ENCODE peak calls at places on chromosome 5, in nine cellular contexts. D is dorsolateral prefrontal cortex, P is BE2C, S is Peyer's patch, E is cardiac fibroblast, V is astrocyte of the spinal cord, Y is OCI-LY7, R is lower leg skin, B is fibroblast of mammary gland. Q is an unnamed sample.

GRCh38 chr5:109812698-109813097 is 123.0 kb downstream of the MAN2A1 start:
- DNase-seq in S (no peak), Y (no peak), B (no peak), P (no peak), V (no peak), D (no peak), E (no peak), R (no peak), Q (no peak)

GRCh38 chr5:131264453-131265200 is 774 bp downstream of the CDC42SE2 start:
- DNase-seq in Y (peak), D (peak), V (peak), P (peak), E (peak), R (no peak), S (peak), B (no peak), Q (peak)

GRCh38 chr5:155290937-155291336 is 277.4 kb downstream of the KIF4B start:
- DNase-seq in D (no peak), P (no peak), S (no peak), R (no peak), E (no peak), V (no peak), B (no peak), Y (no peak), Q (no peak)

GRCh38 chr5:135061001-135061400 is 27.0 kb upstream of the PITX1 start:
- DNase-seq in B (no peak), R (no peak), Y (no peak), E (no peak), S (no peak), P (no peak), D (no peak), V (no peak), Q (no peak)

GRCh38 chr5:139797856-139798510 is 2.4 kb downstream of the PSD2 start:
- DNase-seq in D (no peak), V (no peak), Y (no peak), S (peak), E (no peak), B (no peak), R (no peak), P (no peak), Q (no peak)

GRCh38 chr5:56200856-56201638 is 32.1 kb downstream of the ANKRD55 start:
- DNase-seq in V (peak), Y (peak), B (peak), E (peak), D (peak), S (no peak), R (peak), P (peak), Q (peak)

GRCh38 chr5:129367883-129368282 is 92.2 kb upstream of the ADAMTS19 start:
- DNase-seq in Y (no peak), S (no peak), V (peak), D (no peak), R (no peak), E (peak), P (no peak), B (peak), Q (peak)

GRCh38 chr5:1444361-1445189 is 665 bp downstream of the SLC6A3 start:
- DNase-seq in D (no peak), V (no peak), P (no peak), S (peak), B (no peak), Y (no peak), E (no peak), R (no peak), Q (no peak)

GRCh38 chr5:149581192-149581861 is at the start of gene ARHGEF37:
- DNase-seq in E (peak), R (peak), Y (no peak), B (peak), P (peak), D (peak), V (peak), S (peak), Q (peak)

GRCh38 chr5:59562756-59563389 is 330.7 kb downstream of the PDE4D start:
- DNase-seq in V (peak), P (no peak), R (no peak), S (peak), E (peak), Y (peak), D (no peak), B (peak), Q (peak)

GRCh38 chr5:111461261-111461671 is 51.1 kb downstream of the STARD4 start:
- DNase-seq in R (no peak), E (no peak), S (no peak), B (peak), P (peak), V (peak), Y (peak), D (peak), Q (no peak)
- H3K4me3 ChIP-seq in R (no peak), E (no peak), S (no peak), B (no peak), P (no peak), V (no peak), Y (no peak), D (no peak), Q (no peak)

GRCh38 chr5:123949807-123950206 is 437.8 kb downstream of the CSNK1G3 start:
- DNase-seq in R (no peak), P (no peak), Y (no peak), E (no peak), D (no peak), S (no peak), B (no peak), V (no peak), Q (no peak)
- TF ChIP-seq CTCF in R (no peak), P (peak), Y (no peak), E (no peak), D (no peak), S (no peak), B (no peak), V (no peak), Q (no peak)

GRCh38 chr5:80963966-80964481 is 3.9 kb downstream of the RASGRF2 start:
- DNase-seq in P (no peak), B (peak), E (peak), V (peak), S (no peak), R (no peak), D (no peak), Y (no peak), Q (peak)

GRCh38 chr5:80963521-80963895 is 3.3 kb downstream of the RASGRF2 start:
- DNase-seq in S (no peak), E (peak), R (no peak), Y (no peak), V (no peak), B (no peak), P (no peak), D (no peak), Q (no peak)

GRCh38 chr5:80962630-80963520 is 2.7 kb downstream of the RASGRF2 start:
- DNase-seq in Y (no peak), S (no peak), D (no peak), P (no peak), E (no peak), R (no peak), V (no peak), B (no peak), Q (no peak)

GRCh38 chr5:80964491-80964890 is 4.3 kb downstream of the RASGRF2 start:
- DNase-seq in P (no peak), B (no peak), S (no peak), Y (no peak), V (peak), E (no peak), D (no peak), R (no peak), Q (no peak)

DNA sequence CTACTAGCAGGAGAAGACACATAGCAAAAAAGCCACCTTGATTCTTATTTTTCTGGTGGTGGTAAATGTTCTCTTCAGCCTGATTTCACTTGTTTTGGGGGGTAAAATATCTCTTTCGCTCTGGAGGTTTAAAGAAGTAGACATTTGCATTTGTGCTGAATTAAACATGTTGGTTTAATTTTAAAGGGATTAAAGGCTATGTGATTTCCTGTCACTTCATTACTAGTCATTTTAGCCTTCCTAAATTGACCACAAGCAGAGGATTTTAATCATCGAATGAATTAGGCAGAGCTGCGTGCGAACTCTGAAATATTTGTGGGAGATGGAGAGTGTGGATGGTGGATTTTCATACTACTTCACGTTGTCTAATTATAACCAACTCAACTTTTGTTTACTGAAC is 4.8 kb downstream of the RASGRF2 start:
- DNase-seq in R (no peak), V (peak), Y (no peak), S (no peak), E (no peak), B (no peak), D (no peak), P (no peak), Q (no peak)
- H3K4me3 ChIP-seq in R (no peak), V (no peak), Y (no peak), S (no peak), E (no peak), B (no peak), D (peak), P (no peak), Q (no peak)

DNA sequence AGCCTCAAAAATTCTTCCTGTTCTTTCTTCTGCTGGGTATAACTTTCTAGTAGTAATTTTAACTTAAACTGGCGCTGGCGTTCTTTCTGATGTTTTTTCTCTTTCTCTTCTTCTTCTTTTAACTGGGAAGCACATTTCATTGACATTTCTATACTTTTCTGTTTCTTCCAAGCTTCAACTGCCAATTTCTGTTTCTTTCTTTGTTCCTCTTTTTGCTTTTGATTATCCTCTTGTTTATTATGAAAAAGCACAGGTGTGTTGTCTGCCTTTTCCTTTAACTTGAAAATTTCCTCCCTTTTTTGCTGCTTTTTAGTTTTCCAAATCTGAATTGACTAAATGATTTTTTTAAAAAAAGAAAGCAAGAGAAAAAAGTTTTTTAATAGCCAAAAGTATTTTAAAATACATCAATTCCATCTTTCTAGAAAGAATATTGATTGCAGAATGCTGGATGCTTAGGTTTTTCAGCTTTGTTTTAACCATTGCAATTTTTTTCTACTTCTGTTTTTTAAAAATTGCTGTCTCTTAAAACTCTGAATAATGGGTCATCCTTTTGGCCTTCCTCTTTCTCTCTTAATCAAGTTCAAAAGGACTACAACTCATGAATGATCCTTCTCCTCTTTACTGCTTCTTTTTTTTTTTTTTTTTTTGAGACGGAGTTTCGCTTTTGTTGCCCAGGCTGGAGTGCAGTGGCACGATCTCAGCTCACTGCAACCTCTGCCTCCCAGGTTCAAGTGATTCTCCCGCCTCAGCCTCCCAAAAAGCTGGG is 8.8 kb upstream of the PGGT1B start:
- DNase-seq in E (no peak), D (no peak), P (no peak), V (no peak), Y (peak), S (no peak), R (no peak), B (no peak), Q (no peak)
- TF ChIP-seq CTCF in E (no peak), D (no peak), P (no peak), V (no peak), Y (no peak), S (no peak), R (no peak), B (no peak), Q (no peak)

Q was measured in foreskin fibroblast.